ENCODE peak calls at places on chromosomes 16 and 17, in eight cellular contexts. V is AML-193; A is ascending aorta; P is anterior cingulate cortex; F is A172; R is activated CD8-positive, alpha-beta memory T cell treated with anti-CD3 and anti-CD28 coated beads for 48 hours; C is caudate nucleus; O is stimulated activated CD4-positive, alpha-beta T cell treated with anti-CD3 and anti-CD28 coated beads, Interleukin-15, amount 100 ng/mL, for 1 hour. W is an unnamed sample.

GRCh38 chr16:85291302-85292148 is 179.3 kb upstream of the CIBAR2 start:
- DNase-seq in A (no peak), V (no peak), F (no peak), C (peak; percentile 82), O (no peak), P (no peak), R (no peak), W (no peak)

GRCh38 chr16:75250809-75251279 is 580 bp downstream of the BCAR1 start:
- DNase-seq in O (no peak), V (no peak), R (no peak), A (no peak), P (no peak), F (no peak), C (no peak), W (peak; percentile 85)

GRCh38 chr17:1267471-1267947 is 2.7 kb upstream of the BHLHA9 start:
- DNase-seq in O (no peak), F (peak; percentile 73), R (no peak), P (no peak), V (no peak), C (no peak), A (no peak), W (peak; percentile 11)

GRCh38 chr17:80636356-80637285 is 92.0 kb downstream of the RPTOR start:
- DNase-seq in A (no peak), V (no peak), P (no peak), R (no peak), C (no peak), F (no peak), O (no peak), W (no peak)

GRCh38 chr16:67104061-67104460 is 5.7 kb upstream of the PHAF1 start:
- DNase-seq in A (no peak), R (no peak), C (no peak), F (peak; percentile 28), P (no peak), O (no peak), V (no peak), W (peak; percentile 60)

GRCh38 chr16:426115-426905 is 861 bp downstream of the RAB11FIP3 start:
- DNase-seq in O (no peak), F (no peak), V (no peak), P (no peak), A (no peak), C (no peak), R (no peak), W (peak; percentile 19)

GRCh38 chr17:17819561-17819995 is 17.2 kb downstream of the SREBF1 start:
- DNase-seq in V (peak; percentile 56), O (peak; percentile 30), C (no peak), A (peak; percentile 55), F (peak; percentile 96), R (peak; percentile 59), P (peak; percentile 20), W (peak; percentile 88)

GRCh38 chr17:21380659-21381058 is 4.5 kb downstream of the KCNJ12 start:
- DNase-seq in O (no peak), R (no peak), F (no peak), V (no peak), A (no peak), C (no peak), P (no peak), W (no peak)

GRCh38 chr16:55479560-55480197 is 681 bp downstream of the MMP2 start:
- DNase-seq in F (no peak), R (no peak), A (no peak), P (no peak), O (no peak), V (no peak), C (no peak), W (no peak)

GRCh38 chr17:61097786-61098185 is 301.9 kb upstream of the TBX2 start:
- DNase-seq in F (no peak), A (no peak), C (no peak), V (no peak), R (no peak), P (no peak), O (no peak), W (no peak)

GRCh38 chr17:46720408-46720807 is 98.1 kb downstream of the WNT3 start:
- DNase-seq in C (no peak), O (no peak), A (no peak), V (no peak), R (no peak), P (no peak), F (no peak), W (no peak)

GRCh38 chr16:86016201-86016965 is 117.4 kb downstream of the IRF8 start:
- DNase-seq in R (peak; percentile 26), P (no peak), V (peak; percentile 32), A (no peak), O (no peak), F (peak; percentile 50), C (no peak), W (peak; percentile 52)

GRCh38 chr17:74147436-74147835 is 56.0 kb upstream of the RPL38 start:
- DNase-seq in A (no peak), O (no peak), F (no peak), V (no peak), C (no peak), P (no peak), R (no peak), W (no peak)

GRCh38 chr16:74691093-74691855 is 9.4 kb downstream of the MLKL start:
- DNase-seq in O (no peak), C (no peak), V (no peak), P (no peak), A (no peak), F (no peak), R (no peak), W (no peak)

GRCh38 chr17:74429604-74430384 is 2.1 kb upstream of the GPRC5C start:
- DNase-seq in C (no peak), O (no peak), F (no peak), R (no peak), A (no peak), P (no peak), V (no peak), W (peak; percentile 21)

GRCh38 chr16:50246299-50247122 is 19.8 kb upstream of the ADCY7 start:
- DNase-seq in V (no peak), F (no peak), R (no peak), O (no peak), A (no peak), C (no peak), P (no peak), W (no peak)

GRCh38 chr17:66123163-66123562 is 68.8 kb downstream of the CEP112 start:
- DNase-seq in A (no peak), F (peak; percentile 5), P (peak; percentile 1), O (no peak), R (no peak), V (no peak), C (no peak), W (peak; percentile 8)

GRCh38 chr16:1197237-1197866 is 27.7 kb downstream of the TPSG1 start:
- DNase-seq in F (no peak), A (no peak), R (no peak), O (no peak), V (no peak), P (no peak), C (no peak), W (no peak)

GRCh38 chr16:68417711-68418301 is 30.5 kb downstream of the SMPD3 start:
- DNase-seq in O (peak; percentile 53), A (no peak), P (no peak), V (peak; percentile 11), C (no peak), F (peak; percentile 51), R (peak; percentile 30), W (no peak)

GRCh38 chr17:2123467-2124251 is 68.8 kb downstream of the HIC1 start:
- DNase-seq in C (no peak), O (no peak), A (no peak), V (no peak), R (no peak), P (no peak), F (no peak), W (no peak)

GRCh38 chr17:80034977-80035686 is 540 bp downstream of the TBC1D16 start:
- DNase-seq in R (peak; percentile 18), O (peak; percentile 12), A (no peak), F (peak; percentile 20), V (no peak), C (no peak), P (no peak), W (peak; percentile 37)